ENCODE peak calls at places on chromosomes 1 and 21, in four cellular contexts. J is substantia nigra, E is LNCaP clone FGC, W is left ventricle myocardium inferior. N is an unnamed sample.

GRCh38 chr1:223363856-223364684 is at the start of gene SUSD4:
- DNase-seq in J (no peak), E (peak), W (peak), N (no peak)

GRCh38 chr21:20419780-20420179 is 578.4 kb upstream of the NCAM2 start:
- DNase-seq in J (no peak), E (no peak), W (no peak), N (no peak)

GRCh38 chr21:40841524-40842196 is 5.3 kb downstream of the DSCAM start:
- DNase-seq in J (peak), E (peak), W (peak), N (no peak)

GRCh38 chr1:208967334-208967733 is 616.2 kb upstream of the CAMK1G start:
- DNase-seq in J (no peak), E (no peak), W (no peak), N (no peak)

GRCh38 chr1:178337091-178337726 is 159.6 kb downstream of the CLEC20A start:
- DNase-seq in J (no peak), E (peak), W (no peak), N (no peak)

GRCh38 chr21:32298148-32298559 is 501 bp upstream of the MRAP start:
- DNase-seq in J (no peak), E (no peak), W (no peak), N (no peak)

GRCh38 chr1:60886793-60887331 is 195.5 kb upstream of the NFIA start:
- DNase-seq in J (no peak), E (no peak), W (no peak), N (no peak)

GRCh38 chr1:239253032-239253431 is 133.3 kb upstream of the CHRM3 start:
- DNase-seq in J (no peak), E (no peak), W (no peak), N (no peak)

GRCh38 chr1:5965586-5966131 is 26.6 kb downstream of the NPHP4 start:
- DNase-seq in J (no peak), E (no peak), W (no peak), N (no peak)

GRCh38 chr1:248841702-248842395 is 3.8 kb downstream of the ZNF672 start:
- DNase-seq in J (no peak), E (no peak), W (no peak), N (peak)

GRCh38 chr1:218330043-218330623 is 15.0 kb upstream of the TGFB2 start:
- DNase-seq in J (no peak), E (no peak), W (no peak), N (no peak)

GRCh38 chr1:1827089-1827433 is 48.8 kb upstream of the NADK start:
- DNase-seq in J (no peak), E (no peak), W (no peak), N (no peak)

GRCh38 chr1:93601686-93602085 is 80.0 kb downstream of the BCAR3 start:
- DNase-seq in J (no peak), E (no peak), W (no peak), N (no peak)

GRCh38 chr21:31530364-31530763 is 129.1 kb upstream of the SOD1 start:
- DNase-seq in J (no peak), E (no peak), W (no peak), N (no peak)